ENCODE peak calls at places on chromosomes 5 and 9, in nine cellular contexts. One of them, this sample, is unnamed.

GRCh38 chr5:54455413-54456157 is at the start of gene HSPB3:
- DNase-seq in transverse colon: peak; percentile 22
- DNase-seq in body of pancreas: no peak
- DNase-seq in HCT116: no peak
- DNase-seq in NB4: no peak
- DNase-seq in IMR-90: peak; percentile 45
- DNase-seq in A549: no peak
- DNase-seq in stomach: no peak
- DNase-seq in GM12892: no peak
- DNase-seq in this sample: peak; percentile 21

GRCh38 chr9:136244116-136244775 is 1.4 kb downstream of the QSOX2 start:
- DNase-seq in transverse colon: no peak
- DNase-seq in body of pancreas: no peak
- DNase-seq in HCT116: no peak
- DNase-seq in NB4: peak; percentile 70
- DNase-seq in IMR-90: no peak
- DNase-seq in A549: no peak
- DNase-seq in stomach: no peak
- DNase-seq in GM12892: no peak
- DNase-seq in this sample: no peak

GRCh38 chr5:154356958-154357357 is 88.8 kb upstream of the SAP30L start:
- DNase-seq in transverse colon: no peak
- DNase-seq in body of pancreas: no peak
- DNase-seq in HCT116: no peak
- DNase-seq in NB4: no peak
- DNase-seq in IMR-90: no peak
- DNase-seq in A549: no peak
- DNase-seq in stomach: no peak
- DNase-seq in GM12892: no peak
- DNase-seq in this sample: no peak

GRCh38 chr5:149946118-149946517 is 1.5 kb upstream of the PDE6A start:
- DNase-seq in transverse colon: peak; percentile 81
- DNase-seq in body of pancreas: no peak
- DNase-seq in HCT116: no peak
- DNase-seq in NB4: no peak
- DNase-seq in IMR-90: no peak
- DNase-seq in A549: no peak
- DNase-seq in stomach: no peak
- DNase-seq in GM12892: no peak
- DNase-seq in this sample: no peak

GRCh38 chr9:126062158-126062929 is 264.3 kb upstream of the MVB12B start:
- DNase-seq in transverse colon: no peak
- DNase-seq in body of pancreas: no peak
- DNase-seq in HCT116: no peak
- DNase-seq in NB4: no peak
- DNase-seq in IMR-90: no peak
- DNase-seq in A549: no peak
- DNase-seq in stomach: no peak
- DNase-seq in GM12892: no peak
- DNase-seq in this sample: no peak

GRCh38 chr9:127519301-127520166 is 68.2 kb downstream of the LRSAM1 start:
- DNase-seq in transverse colon: no peak
- DNase-seq in body of pancreas: peak; percentile 15
- DNase-seq in HCT116: no peak
- DNase-seq in NB4: peak; percentile 97
- DNase-seq in IMR-90: peak; percentile 98
- DNase-seq in A549: no peak
- DNase-seq in stomach: no peak
- DNase-seq in GM12892: no peak
- DNase-seq in this sample: peak; percentile 56

GRCh38 chr5:180330270-180330648 is 22.9 kb downstream of the GFPT2 start:
- DNase-seq in transverse colon: no peak
- DNase-seq in body of pancreas: no peak
- DNase-seq in HCT116: no peak
- DNase-seq in NB4: no peak
- DNase-seq in IMR-90: no peak
- DNase-seq in A549: no peak
- DNase-seq in stomach: no peak
- DNase-seq in GM12892: no peak
- DNase-seq in this sample: no peak

GRCh38 chr9:79857188-79857587 is 285.4 kb downstream of the TLE4 start:
- DNase-seq in transverse colon: no peak
- DNase-seq in body of pancreas: no peak
- DNase-seq in HCT116: no peak
- DNase-seq in NB4: no peak
- DNase-seq in IMR-90: no peak
- DNase-seq in A549: no peak
- DNase-seq in stomach: no peak
- DNase-seq in GM12892: no peak
- DNase-seq in this sample: no peak

DNA sequence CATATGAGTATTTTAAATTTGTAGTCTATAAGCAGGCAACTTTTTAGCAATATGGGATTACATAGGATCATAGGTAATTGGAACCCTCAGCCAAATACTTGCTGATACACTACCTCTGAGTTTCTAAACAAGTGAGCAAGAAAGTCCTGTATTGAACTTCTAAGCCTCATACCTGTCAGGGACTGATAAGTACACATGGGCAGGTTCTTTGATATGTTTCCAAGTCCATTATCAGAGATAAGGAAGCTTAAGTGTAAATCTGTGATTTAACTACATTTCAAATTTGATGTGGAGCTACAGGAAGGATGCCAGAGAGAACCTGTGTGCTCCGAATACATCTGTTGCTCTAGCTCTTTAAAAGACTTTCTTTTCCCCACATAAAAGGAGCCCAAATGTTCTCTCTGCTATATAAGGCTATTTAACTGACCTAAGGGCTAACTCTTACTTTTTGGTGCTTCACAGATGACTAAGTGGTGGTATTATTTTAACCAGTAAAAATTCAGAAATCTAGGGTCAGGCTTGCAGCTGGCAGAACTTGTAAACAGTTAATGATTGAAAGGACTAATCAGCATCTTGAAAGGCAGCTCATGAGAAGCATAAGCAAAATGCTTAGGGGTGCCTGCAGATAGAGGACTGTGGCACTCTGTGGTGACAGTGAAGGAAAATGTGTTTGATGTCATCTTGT is 228.6 kb downstream of the NR3C1 start:
- DNase-seq in transverse colon: no peak
- DNase-seq in body of pancreas: no peak
- DNase-seq in HCT116: no peak
- DNase-seq in NB4: no peak
- DNase-seq in IMR-90: peak; percentile 58
- DNase-seq in A549: no peak
- DNase-seq in stomach: no peak
- DNase-seq in GM12892: no peak
- DNase-seq in this sample: no peak
- TF ChIP-seq POLR2A in transverse colon: no peak
- TF ChIP-seq POLR2A in body of pancreas: no peak
- TF ChIP-seq POLR2A in HCT116: no peak
- TF ChIP-seq POLR2A in NB4: no peak
- TF ChIP-seq POLR2A in IMR-90: no peak
- TF ChIP-seq POLR2A in A549: no peak
- TF ChIP-seq POLR2A in stomach: no peak
- TF ChIP-seq POLR2A in GM12892: no peak
- TF ChIP-seq POLR2A in this sample: no peak

GRCh38 chr9:120610975-120611689 is 31.2 kb upstream of the CDK5RAP2 start:
- DNase-seq in transverse colon: no peak
- DNase-seq in body of pancreas: no peak
- DNase-seq in HCT116: no peak
- DNase-seq in NB4: peak; percentile 19
- DNase-seq in IMR-90: no peak
- DNase-seq in A549: peak; percentile 38
- DNase-seq in stomach: no peak
- DNase-seq in GM12892: no peak
- DNase-seq in this sample: no peak
- TF ChIP-seq POLR2A in transverse colon: no peak
- TF ChIP-seq POLR2A in body of pancreas: no peak
- TF ChIP-seq POLR2A in HCT116: no peak
- TF ChIP-seq POLR2A in NB4: no peak
- TF ChIP-seq POLR2A in IMR-90: no peak
- TF ChIP-seq POLR2A in A549: no peak
- TF ChIP-seq POLR2A in stomach: no peak
- TF ChIP-seq POLR2A in GM12892: no peak
- TF ChIP-seq POLR2A in this sample: no peak

GRCh38 chr5:82278711-82279370 is 687 bp upstream of the RPS23 start:
- DNase-seq in transverse colon: no peak
- DNase-seq in body of pancreas: no peak
- DNase-seq in HCT116: no peak
- DNase-seq in NB4: no peak
- DNase-seq in IMR-90: no peak
- DNase-seq in A549: no peak
- DNase-seq in stomach: no peak
- DNase-seq in GM12892: no peak
- DNase-seq in this sample: no peak

GRCh38 chr5:82277987-82278710 is at the start of gene RPS23:
- DNase-seq in transverse colon: peak; percentile 92
- DNase-seq in body of pancreas: peak; percentile 88
- DNase-seq in HCT116: peak; percentile 84
- DNase-seq in NB4: peak; percentile 92
- DNase-seq in IMR-90: peak; percentile 90
- DNase-seq in A549: peak; percentile 93
- DNase-seq in stomach: peak; percentile 91
- DNase-seq in GM12892: peak; percentile 54
- DNase-seq in this sample: peak; percentile 88

GRCh38 chr5:82277613-82277986 is 554 bp downstream of the RPS23 start:
- DNase-seq in transverse colon: no peak
- DNase-seq in body of pancreas: no peak
- DNase-seq in HCT116: no peak
- DNase-seq in NB4: no peak
- DNase-seq in IMR-90: no peak
- DNase-seq in A549: no peak
- DNase-seq in stomach: no peak
- DNase-seq in GM12892: no peak
- DNase-seq in this sample: no peak

GRCh38 chr5:82275267-82275664 is 2.9 kb downstream of the RPS23 start:
- DNase-seq in transverse colon: no peak
- DNase-seq in body of pancreas: no peak
- DNase-seq in HCT116: no peak
- DNase-seq in NB4: peak; percentile 8
- DNase-seq in IMR-90: no peak
- DNase-seq in A549: no peak
- DNase-seq in stomach: no peak
- DNase-seq in GM12892: no peak
- DNase-seq in this sample: no peak

DNA sequence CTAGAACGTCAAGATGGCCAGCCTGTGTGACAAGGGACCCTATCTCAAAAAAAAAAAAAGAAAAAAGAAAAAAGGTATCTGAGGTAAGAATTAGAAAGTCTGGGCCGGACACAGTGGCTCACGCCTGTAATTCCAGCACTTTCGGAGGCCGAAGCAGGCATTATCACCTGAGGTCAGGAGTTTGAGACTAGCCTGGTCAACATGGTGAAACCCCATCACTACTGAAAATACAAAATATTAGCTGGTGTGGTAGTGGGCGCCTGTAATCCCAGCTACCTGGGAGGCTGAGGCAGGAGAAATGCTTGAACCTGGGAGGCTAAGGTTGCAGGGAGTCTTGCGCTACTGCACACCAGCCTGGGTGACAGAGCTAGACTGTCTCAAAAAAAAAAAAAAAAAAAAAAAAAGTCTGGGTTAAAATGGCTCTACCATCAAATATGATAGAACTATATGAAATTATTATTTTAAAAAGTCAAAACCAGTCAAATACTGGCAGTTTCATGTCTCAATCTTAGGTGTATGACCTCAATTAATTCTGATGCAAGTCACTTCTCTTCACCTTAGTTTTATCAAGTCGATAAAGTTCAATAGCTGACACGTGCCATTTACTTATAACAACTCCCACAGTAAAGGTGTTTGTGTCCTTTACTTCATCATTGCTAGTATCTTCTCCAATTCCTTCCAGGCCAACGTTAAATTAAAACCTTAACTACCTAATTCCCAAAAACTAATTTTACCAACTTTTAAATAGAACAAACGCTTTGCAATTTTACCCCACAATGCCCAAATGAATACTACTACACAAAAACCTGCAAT is 1.1 kb downstream of the RPS23 start:
- DNase-seq in transverse colon: no peak
- DNase-seq in body of pancreas: no peak
- DNase-seq in HCT116: no peak
- DNase-seq in NB4: peak; percentile 12
- DNase-seq in IMR-90: no peak
- DNase-seq in A549: no peak
- DNase-seq in stomach: no peak
- DNase-seq in GM12892: no peak
- DNase-seq in this sample: no peak
- TF ChIP-seq POLR2A in transverse colon: no peak
- TF ChIP-seq POLR2A in body of pancreas: no peak
- TF ChIP-seq POLR2A in HCT116: no peak
- TF ChIP-seq POLR2A in NB4: no peak
- TF ChIP-seq POLR2A in IMR-90: no peak
- TF ChIP-seq POLR2A in A549: no peak
- TF ChIP-seq POLR2A in stomach: no peak
- TF ChIP-seq POLR2A in GM12892: no peak
- TF ChIP-seq POLR2A in this sample: no peak

GRCh38 chr9:131502781-131503625 is at the start of gene POMT1:
- DNase-seq in transverse colon: peak; percentile 91
- DNase-seq in body of pancreas: peak; percentile 91
- DNase-seq in HCT116: peak; percentile 18
- DNase-seq in NB4: peak; percentile 85
- DNase-seq in IMR-90: peak; percentile 73
- DNase-seq in A549: peak; percentile 80
- DNase-seq in stomach: peak; percentile 89
- DNase-seq in GM12892: peak; percentile 99
- DNase-seq in this sample: peak; percentile 81
- TF ChIP-seq POLR2A in transverse colon: peak; percentile 48
- TF ChIP-seq POLR2A in body of pancreas: peak; percentile 48
- TF ChIP-seq POLR2A in HCT116: peak; percentile 26
- TF ChIP-seq POLR2A in NB4: peak; percentile 42
- TF ChIP-seq POLR2A in IMR-90: no peak
- TF ChIP-seq POLR2A in A549: peak; percentile 84
- TF ChIP-seq POLR2A in stomach: no peak
- TF ChIP-seq POLR2A in GM12892: peak; percentile 68
- TF ChIP-seq POLR2A in this sample: peak; percentile 51

DNA sequence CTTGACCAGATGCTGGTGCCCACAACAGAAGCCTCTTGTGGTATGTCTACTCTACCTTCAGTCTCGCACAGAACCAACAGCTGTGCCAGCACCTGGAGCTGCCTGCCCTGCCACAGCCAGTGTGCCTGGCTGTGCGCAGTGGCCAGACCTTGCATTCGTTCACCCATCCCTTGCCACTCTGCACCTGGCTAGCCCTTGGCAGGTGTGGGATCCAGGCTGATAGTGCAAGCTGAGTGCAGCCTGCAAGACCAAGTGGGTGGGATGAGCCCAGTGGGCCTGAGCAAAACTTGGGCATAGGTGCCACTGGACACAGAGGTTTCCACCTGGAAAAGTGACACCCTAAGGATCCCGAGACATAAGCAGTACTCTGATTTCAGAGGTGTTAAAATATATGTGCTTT is 108.2 kb downstream of the ST8SIA4 start:
- DNase-seq in transverse colon: peak; percentile 9
- DNase-seq in body of pancreas: no peak
- DNase-seq in HCT116: no peak
- DNase-seq in NB4: no peak
- DNase-seq in IMR-90: no peak
- DNase-seq in A549: no peak
- DNase-seq in stomach: no peak
- DNase-seq in GM12892: no peak
- DNase-seq in this sample: no peak
- TF ChIP-seq POLR2A in transverse colon: no peak
- TF ChIP-seq POLR2A in body of pancreas: no peak
- TF ChIP-seq POLR2A in HCT116: no peak
- TF ChIP-seq POLR2A in NB4: no peak
- TF ChIP-seq POLR2A in IMR-90: no peak
- TF ChIP-seq POLR2A in A549: no peak
- TF ChIP-seq POLR2A in stomach: no peak
- TF ChIP-seq POLR2A in GM12892: no peak
- TF ChIP-seq POLR2A in this sample: no peak

GRCh38 chr5:171407234-171407633 is 12.2 kb upstream of the FGF18 start:
- DNase-seq in transverse colon: no peak
- DNase-seq in body of pancreas: no peak
- DNase-seq in HCT116: no peak
- DNase-seq in NB4: no peak
- DNase-seq in IMR-90: no peak
- DNase-seq in A549: no peak
- DNase-seq in stomach: no peak
- DNase-seq in GM12892: no peak
- DNase-seq in this sample: no peak
- TF ChIP-seq POLR2A in transverse colon: no peak
- TF ChIP-seq POLR2A in body of pancreas: no peak
- TF ChIP-seq POLR2A in HCT116: no peak
- TF ChIP-seq POLR2A in NB4: no peak
- TF ChIP-seq POLR2A in IMR-90: no peak
- TF ChIP-seq POLR2A in A549: no peak
- TF ChIP-seq POLR2A in stomach: no peak
- TF ChIP-seq POLR2A in GM12892: no peak
- TF ChIP-seq POLR2A in this sample: no peak

This sample was measured in uterus.